ENCODE peak calls at places on chromosomes 5 and 9, in eight cellular contexts. I is adrenal gland; P is neuronal stem cell; R is T follicular helper cell; E is stimulated activated CD4-positive, alpha-beta T cell treated with anti-CD3 and anti-CD28 coated beads, Interleukin-12 subunit alpha, Interleukin-12 subunit beta, amount 100 ng/mL, for 48 hours; Y is GM23338; X is frontal cortex; J is HuH-7.5. T is an unnamed sample.

GRCh38 chr5:157265714-157266285 is at the start of gene CYFIP2:
- DNase-seq in I (peak; percentile 40), P (peak; percentile 60), R (peak; percentile 77), E (peak; percentile 81), Y (peak; percentile 88), X (peak; percentile 82), J (peak; percentile 61), T (peak; percentile 79)

GRCh38 chr9:125851971-125852370 is 104.8 kb downstream of the PBX3 start:
- DNase-seq in I (no peak), P (no peak), R (no peak), E (no peak), Y (no peak), X (no peak), J (no peak), T (no peak)

GRCh38 chr9:113057193-113057592 is 669 bp upstream of the ZFP37 start:
- DNase-seq in I (no peak), P (no peak), R (no peak), E (no peak), Y (no peak), X (no peak), J (peak; percentile 55), T (no peak)

GRCh38 chr5:58240286-58240685 is 219.6 kb downstream of the PLK2 start:
- DNase-seq in I (no peak), P (no peak), R (no peak), E (no peak), Y (no peak), X (no peak), J (no peak), T (no peak)

GRCh38 chr9:124126571-124127289 is 115.2 kb downstream of the LHX2 start:
- DNase-seq in I (peak; percentile 68), P (peak; percentile 75), R (peak; percentile 56), E (peak; percentile 71), Y (peak; percentile 92), X (peak; percentile 54), J (peak; percentile 85), T (peak; percentile 78)

GRCh38 chr5:158119852-158120708 is 261.1 kb upstream of the CLINT1 start:
- DNase-seq in I (peak; percentile 71), P (no peak), R (no peak), E (no peak), Y (no peak), X (no peak), J (no peak), T (no peak)

GRCh38 chr5:58407042-58407709 is 52.7 kb downstream of the PLK2 start:
- DNase-seq in I (no peak), P (no peak), R (no peak), E (no peak), Y (peak; percentile 18), X (no peak), J (no peak), T (no peak)

GRCh38 chr9:4027616-4028015 is 272.3 kb downstream of the GLIS3 start:
- DNase-seq in I (no peak), P (no peak), R (no peak), E (no peak), Y (no peak), X (no peak), J (no peak), T (no peak)

GRCh38 chr9:115106642-115107041 is 11.3 kb downstream of the TNC start:
- DNase-seq in I (no peak), P (no peak), R (no peak), E (no peak), Y (no peak), X (no peak), J (no peak), T (no peak)

GRCh38 chr5:78509145-78509865 is 139.3 kb downstream of the LHFPL2 start:
- DNase-seq in I (no peak), P (no peak), R (no peak), E (no peak), Y (no peak), X (no peak), J (no peak), T (no peak)

GRCh38 chr9:87464992-87465378 is 32.7 kb upstream of the DAPK1 start:
- DNase-seq in I (no peak), P (no peak), R (no peak), E (no peak), Y (no peak), X (no peak), J (no peak), T (no peak)

GRCh38 chr5:109496112-109496511 is 86.3 kb upstream of the PJA2 start:
- DNase-seq in I (no peak), P (no peak), R (no peak), E (no peak), Y (no peak), X (no peak), J (no peak), T (no peak)

GRCh38 chr9:110131499-110131898 is 76.5 kb downstream of the C9orf152 start:
- DNase-seq in I (no peak), P (peak; percentile 38), R (no peak), E (no peak), Y (peak; percentile 75), X (no peak), J (no peak), T (no peak)

GRCh38 chr5:28542968-28543367 is 1504.6 kb upstream of the CDH9 start:
- DNase-seq in I (no peak), P (no peak), R (no peak), E (no peak), Y (no peak), X (no peak), J (no peak), T (no peak)

GRCh38 chr9:16267336-16268036 is 603.0 kb downstream of the BNC2 start:
- DNase-seq in I (no peak), P (no peak), R (no peak), E (no peak), Y (no peak), X (no peak), J (no peak), T (peak; percentile 65)

GRCh38 chr5:6868170-6868569 is 154.9 kb downstream of the TENT4A start:
- DNase-seq in I (peak; percentile 38), P (no peak), R (no peak), E (no peak), Y (no peak), X (no peak), J (no peak), T (no peak)

GRCh38 chr9:71647094-71647591 is 121.2 kb downstream of the CEMIP2 start:
- DNase-seq in I (peak; percentile 73), P (no peak), R (no peak), E (no peak), Y (peak; percentile 12), X (no peak), J (no peak), T (peak; percentile 67)

GRCh38 chr5:112862085-112862484 is 998 bp downstream of the SRP19 start:
- DNase-seq in I (no peak), P (no peak), R (no peak), E (no peak), Y (peak; percentile 27), X (no peak), J (no peak), T (no peak)

GRCh38 chr5:79727722-79728355 is 38.2 kb downstream of the CMYA5 start:
- DNase-seq in I (no peak), P (no peak), R (no peak), E (no peak), Y (no peak), X (no peak), J (no peak), T (no peak)

GRCh38 chr9:134289241-134289875 is 36.9 kb upstream of the RXRA start:
- DNase-seq in I (no peak), P (no peak), R (no peak), E (no peak), Y (no peak), X (no peak), J (no peak), T (peak; percentile 46)

GRCh38 chr9:20054734-20055133 is 265.9 kb upstream of the SLC24A2 start:
- DNase-seq in I (no peak), P (no peak), R (no peak), E (no peak), Y (no peak), X (no peak), J (no peak), T (no peak)

GRCh38 chr5:5483880-5484595 is 61.6 kb downstream of the ICE1 start:
- DNase-seq in I (no peak), P (no peak), R (no peak), E (no peak), Y (peak; percentile 30), X (no peak), J (no peak), T (no peak)

GRCh38 chr9:13568446-13568845 is 289.0 kb upstream of the MPDZ start:
- DNase-seq in I (peak; percentile 15), P (no peak), R (no peak), E (no peak), Y (no peak), X (no peak), J (no peak), T (no peak)

GRCh38 chr5:81068063-81068462 is 107.9 kb downstream of the RASGRF2 start:
- DNase-seq in I (no peak), P (no peak), R (no peak), E (no peak), Y (no peak), X (no peak), J (no peak), T (no peak)

GRCh38 chr5:143314664-143315063 is 88.8 kb downstream of the NR3C1 start:
- DNase-seq in I (no peak), P (no peak), R (no peak), E (no peak), Y (no peak), X (no peak), J (no peak), T (no peak)

GRCh38 chr5:18736051-18736398 is 1101.8 kb downstream of the TAF11L14 start:
- DNase-seq in I (no peak), P (no peak), R (no peak), E (no peak), Y (peak; percentile 73), X (no peak), J (no peak), T (no peak)

GRCh38 chr5:72597456-72597948 is 90.3 kb upstream of the ZNF366 start:
- DNase-seq in I (peak; percentile 37), P (no peak), R (no peak), E (no peak), Y (peak; percentile 26), X (no peak), J (no peak), T (no peak)

GRCh38 chr5:37056762-37057161 is 180.2 kb downstream of the NIPBL start:
- DNase-seq in I (no peak), P (no peak), R (no peak), E (no peak), Y (no peak), X (no peak), J (no peak), T (no peak)

T was measured in right lobe of liver.